ENCODE peak calls at places on chromosome 15, in seven cellular contexts. I, Q, C, S, G, M and A are unnamed samples.

GRCh38 chr15:101540480-101541239 is 51.2 kb upstream of the PCSK6 start:
- DNase-seq in M (no peak), S (no peak), Q (no peak), I (no peak), C (no peak), G (no peak), A (peak; percentile 67)

GRCh38 chr15:85761635-85762034 is 33.1 kb downstream of the KLHL25 start:
- DNase-seq in C (no peak), G (peak; percentile 10), M (peak; percentile 77), I (no peak), Q (no peak), S (no peak), A (no peak)

GRCh38 chr15:57867970-57868791 is 161.7 kb downstream of the POLR2M start:
- DNase-seq in Q (no peak), I (no peak), C (no peak), S (no peak), G (no peak), M (no peak), A (no peak)

GRCh38 chr15:55530861-55531313 is 22.9 kb upstream of the DNAAF4 start:
- DNase-seq in G (no peak), I (no peak), Q (peak; percentile 1), M (peak; percentile 20), S (no peak), C (no peak), A (no peak)

GRCh38 chr15:48556159-48556897 is 89.2 kb downstream of the FBN1 start:
- DNase-seq in M (no peak), G (no peak), C (no peak), Q (no peak), I (no peak), S (no peak), A (no peak)

GRCh38 chr15:60720493-60721231 is 241.7 kb upstream of the ICE2 start:
- DNase-seq in Q (no peak), G (no peak), C (no peak), S (no peak), I (no peak), M (no peak), A (no peak)

GRCh38 chr15:39511000-39511914 is 69.6 kb upstream of the THBS1 start:
- DNase-seq in G (peak; percentile 89), S (peak; percentile 33), M (no peak), C (peak; percentile 58), Q (peak; percentile 87), I (no peak), A (no peak)

GRCh38 chr15:60511351-60512157 is 32.6 kb upstream of the ICE2 start:
- DNase-seq in G (peak; percentile 67), C (no peak), Q (no peak), I (no peak), M (no peak), S (no peak), A (no peak)

GRCh38 chr15:78934063-78935023 is 10.5 kb downstream of the CTSH start:
- DNase-seq in C (peak; percentile 69), I (no peak), Q (no peak), M (no peak), G (peak; percentile 78), S (no peak), A (no peak)

GRCh38 chr15:40258544-40258943 is 19.7 kb downstream of the PAK6 start:
- DNase-seq in C (no peak), G (peak; percentile 68), S (no peak), Q (no peak), I (no peak), M (no peak), A (no peak)

GRCh38 chr15:39079296-39079834 is 501.5 kb upstream of the THBS1 start:
- DNase-seq in M (peak; percentile 80), I (no peak), Q (peak; percentile 71), G (no peak), S (peak; percentile 47), C (no peak), A (no peak)

GRCh38 chr15:29939404-29939803 is 117.1 kb upstream of the TJP1 start:
- DNase-seq in Q (no peak), C (no peak), G (no peak), I (no peak), S (no peak), M (peak; percentile 84), A (no peak)

GRCh38 chr15:59298876-59299275 is 73.8 kb downstream of the MYO1E start:
- DNase-seq in Q (no peak), I (no peak), C (no peak), G (no peak), S (no peak), M (no peak), A (no peak)

GRCh38 chr15:89631902-89632264 is 23.4 kb downstream of the KIF7 start:
- DNase-seq in C (no peak), G (peak; percentile 22), S (no peak), Q (no peak), I (no peak), M (no peak), A (peak; percentile 71)

GRCh38 chr15:92205255-92205739 is 188.4 kb upstream of the ST8SIA2 start:
- DNase-seq in I (no peak), Q (no peak), C (no peak), G (no peak), S (peak; percentile 14), M (no peak), A (peak; percentile 53)

GRCh38 chr15:101307897-101308603 is 13.0 kb upstream of the SNRPA1 start:
- DNase-seq in C (no peak), S (peak; percentile 1), Q (no peak), G (no peak), I (no peak), M (no peak), A (no peak)

GRCh38 chr15:77525907-77526581 is 105.4 kb downstream of the HMG20A start:
- DNase-seq in I (no peak), C (no peak), Q (no peak), M (no peak), G (peak; percentile 15), S (no peak), A (no peak)

DNA sequence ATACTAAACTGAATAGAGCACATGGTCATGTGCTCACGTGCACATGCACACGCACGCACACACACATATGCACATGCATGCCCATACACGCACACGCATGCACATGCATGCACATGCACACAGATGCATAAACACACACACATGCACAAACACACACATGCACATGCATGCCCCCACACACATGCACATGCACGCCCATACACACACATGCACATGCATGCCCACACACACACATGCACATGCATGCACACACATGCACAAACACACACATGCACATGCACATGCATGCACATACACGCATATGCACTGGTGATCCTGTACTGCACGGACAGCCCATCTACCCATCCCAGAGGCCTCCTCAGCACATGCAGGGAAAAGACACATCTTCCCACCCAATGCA is 426.6 kb downstream of the OCA2 start:
- DNase-seq in C (no peak), Q (no peak), I (no peak), G (no peak), S (no peak), M (no peak), A (peak; percentile 40)
- TF ChIP-seq CTCF in C (no peak), Q (no peak), I (no peak), G (no peak), S (no peak), M (no peak), A (no peak)

GRCh38 chr15:67607959-67608605 is 65.6 kb downstream of the MAP2K5 start:
- DNase-seq in C (no peak), G (peak; percentile 18), I (no peak), M (no peak), Q (no peak), S (peak; percentile 54), A (no peak)
- TF ChIP-seq CTCF in C (no peak), G (no peak), I (no peak), M (no peak), Q (no peak), S (no peak), A (no peak)

GRCh38 chr15:33296856-33297255 is 13.9 kb upstream of the RYR3 start:
- DNase-seq in S (no peak), C (no peak), G (no peak), I (no peak), M (peak; percentile 72), Q (no peak), A (no peak)

GRCh38 chr15:33292718-33293307 is 18.0 kb upstream of the RYR3 start:
- DNase-seq in M (no peak), Q (peak; percentile 46), C (peak; percentile 60), S (peak; percentile 28), G (no peak), I (no peak), A (no peak)

GRCh38 chr15:33293619-33294309 is 17.0 kb upstream of the RYR3 start:
- DNase-seq in G (no peak), Q (no peak), I (no peak), C (no peak), S (no peak), M (no peak), A (no peak)

GRCh38 chr15:33298631-33299030 is 12.1 kb upstream of the RYR3 start:
- DNase-seq in M (peak; percentile 86), Q (no peak), I (no peak), G (no peak), C (no peak), S (no peak), A (no peak)

GRCh38 chr15:33296050-33296449 is 14.7 kb upstream of the RYR3 start:
- DNase-seq in Q (no peak), M (no peak), G (no peak), S (no peak), C (no peak), I (no peak), A (no peak)
- TF ChIP-seq CTCF in Q (no peak), M (no peak), G (no peak), S (no peak), C (no peak), I (no peak), A (no peak)

DNA sequence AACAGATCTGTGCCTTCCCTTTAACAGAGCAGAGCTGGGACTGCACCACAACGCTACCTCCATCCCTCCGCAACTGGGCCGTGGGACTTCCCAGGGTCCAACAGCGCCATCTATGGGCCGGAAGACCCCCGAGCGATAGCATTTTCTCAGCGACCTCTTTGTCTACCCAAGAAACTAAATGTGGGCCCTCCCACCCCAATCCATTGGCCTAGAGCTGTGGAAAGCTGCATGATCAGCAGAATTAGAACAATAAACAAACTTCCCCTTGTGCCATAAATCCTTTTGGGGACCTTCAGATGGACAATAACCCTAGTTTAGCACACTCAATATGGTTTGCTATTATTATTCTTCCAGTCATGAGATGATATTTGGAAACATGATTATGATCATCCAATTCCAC is 74.8 kb upstream of the NTRK3 start:
- DNase-seq in C (no peak), I (no peak), Q (no peak), S (peak; percentile 14), M (no peak), G (no peak), A (no peak)
- TF ChIP-seq CTCF in C (no peak), I (no peak), Q (peak; percentile 65), S (no peak), M (peak; percentile 51), G (no peak), A (peak; percentile 39)

DNA sequence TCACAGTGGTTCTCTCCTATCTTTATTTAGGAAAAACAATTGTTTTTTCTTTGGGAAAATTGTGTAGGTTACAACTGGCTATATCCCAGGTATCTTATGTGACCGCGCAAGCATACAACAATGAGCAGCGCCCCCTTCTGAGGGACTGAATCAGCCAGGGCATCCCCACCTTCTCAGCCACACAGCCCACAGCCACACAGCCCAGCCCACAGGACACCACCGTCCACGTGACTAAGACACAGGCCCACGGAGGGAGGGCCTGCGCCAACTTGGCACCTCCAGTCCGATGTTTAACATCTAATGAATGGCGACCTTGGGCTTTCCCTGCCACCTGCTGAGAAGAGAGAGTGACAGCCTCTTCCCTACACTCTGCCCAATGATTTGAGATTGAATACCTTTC is 68.1 kb downstream of the ATP10A start:
- DNase-seq in S (no peak), M (no peak), Q (no peak), G (peak; percentile 55), I (no peak), C (no peak), A (peak; percentile 73)
- TF ChIP-seq CTCF in S (no peak), M (no peak), Q (no peak), G (no peak), I (no peak), C (no peak), A (no peak)